ENCODE peak calls at places on chromosomes 5 and 9, in six cellular contexts. S is activated CD4-positive, alpha-beta T cell treated with anti-CD3 and anti-CD28 coated beads, Interleukin-2, amount 10 ng/mL, durations not matched to agents 7 days and 5 days; A is M059J; P is NCI-H1092 treated with DMSO at 0.1 percent for 48 hours; M is COLO829; K is foreskin melanocyte. J is an unnamed sample.

GRCh38 chr5:14238272-14238671 is 95.1 kb downstream of the TRIO start:
- DNase-seq in S (no peak), A (no peak), P (no peak), M (no peak), K (no peak), J (no peak)

GRCh38 chr9:95696701-95697100 is 178.8 kb upstream of the ERCC6L2 start:
- DNase-seq in S (no peak), A (no peak), P (no peak), M (no peak), K (no peak), J (no peak)

GRCh38 chr5:123813937-123814624 is 302.1 kb downstream of the CSNK1G3 start:
- DNase-seq in S (no peak), A (peak), P (peak), M (no peak), K (no peak), J (no peak)

GRCh38 chr5:95591490-95591901 is 28.4 kb upstream of the GPR150 start:
- DNase-seq in S (no peak), A (peak), P (no peak), M (peak), K (peak), J (no peak)

GRCh38 chr5:55440188-55440646 is 94.5 kb downstream of the PLPP1 start:
- DNase-seq in S (no peak), A (peak), P (no peak), M (peak), K (no peak), J (no peak)

GRCh38 chr5:170104299-170104698 is 1.4 kb upstream of the FOXI1 start:
- DNase-seq in S (no peak), A (no peak), P (no peak), M (no peak), K (no peak), J (no peak)

GRCh38 chr5:179914032-179914755 is 6.5 kb upstream of the TBC1D9B start:
- DNase-seq in S (no peak), A (peak), P (no peak), M (no peak), K (peak), J (no peak)

GRCh38 chr5:170434953-170435605 is 45.9 kb upstream of the KCNMB1 start:
- DNase-seq in S (peak), A (peak), P (no peak), M (peak), K (peak), J (peak)

GRCh38 chr9:126057869-126058467 is 268.7 kb upstream of the MVB12B start:
- DNase-seq in S (no peak), A (no peak), P (peak), M (no peak), K (no peak), J (no peak)

J was measured in T1000.